ENCODE peak calls at places on chromosomes 2 and 18, in six cellular contexts. One of them, this sample, is unnamed.

GRCh38 chr18:54607213-54607934 is 16.3 kb downstream of the DYNAP start:
- DNase-seq in cardiac fibroblast: peak; percentile 1
- DNase-seq in NCI-H446 treated with DMSO at 0.1 percent for 48 hours: no peak
- DNase-seq in activated CD4-positive, alpha-beta T cell treated with anti-CD3 and anti-CD28 coated beads for 1 hour: no peak
- DNase-seq in progenitor cell of endocrine pancreas: no peak
- DNase-seq in A549: peak; percentile 16
- DNase-seq in this sample: no peak

GRCh38 chr2:240920783-240921231 is 14.7 kb downstream of the CROCC2 start:
- DNase-seq in activated CD4-positive, alpha-beta T cell treated with anti-CD3 and anti-CD28 coated beads for 1 hour: no peak
- DNase-seq in A549: no peak
- DNase-seq in NCI-H446 treated with DMSO at 0.1 percent for 48 hours: no peak
- DNase-seq in progenitor cell of endocrine pancreas: no peak
- DNase-seq in cardiac fibroblast: no peak
- DNase-seq in this sample: no peak

GRCh38 chr2:35428548-35428947 is 927.0 kb upstream of the CRIM1 start:
- DNase-seq in activated CD4-positive, alpha-beta T cell treated with anti-CD3 and anti-CD28 coated beads for 1 hour: no peak
- DNase-seq in NCI-H446 treated with DMSO at 0.1 percent for 48 hours: no peak
- DNase-seq in progenitor cell of endocrine pancreas: no peak
- DNase-seq in A549: peak; percentile 58
- DNase-seq in cardiac fibroblast: peak; percentile 1
- DNase-seq in this sample: peak; percentile 50

GRCh38 chr2:46651363-46652099 is 172.2 kb downstream of the TMEM247 start:
- DNase-seq in cardiac fibroblast: peak; percentile 26
- DNase-seq in progenitor cell of endocrine pancreas: no peak
- DNase-seq in activated CD4-positive, alpha-beta T cell treated with anti-CD3 and anti-CD28 coated beads for 1 hour: no peak
- DNase-seq in NCI-H446 treated with DMSO at 0.1 percent for 48 hours: no peak
- DNase-seq in A549: no peak
- DNase-seq in this sample: no peak

GRCh38 chr2:116917196-116917595 is 897.3 kb upstream of the DDX18 start:
- DNase-seq in A549: no peak
- DNase-seq in progenitor cell of endocrine pancreas: no peak
- DNase-seq in NCI-H446 treated with DMSO at 0.1 percent for 48 hours: peak; percentile 15
- DNase-seq in cardiac fibroblast: no peak
- DNase-seq in activated CD4-positive, alpha-beta T cell treated with anti-CD3 and anti-CD28 coated beads for 1 hour: no peak
- DNase-seq in this sample: no peak

GRCh38 chr18:31176531-31176930 is 13.9 kb upstream of the DSC1 start:
- DNase-seq in progenitor cell of endocrine pancreas: no peak
- DNase-seq in activated CD4-positive, alpha-beta T cell treated with anti-CD3 and anti-CD28 coated beads for 1 hour: no peak
- DNase-seq in NCI-H446 treated with DMSO at 0.1 percent for 48 hours: no peak
- DNase-seq in A549: peak; percentile 4
- DNase-seq in cardiac fibroblast: no peak
- DNase-seq in this sample: no peak

GRCh38 chr2:106269591-106270291 is 75.6 kb upstream of the UXS1 start:
- DNase-seq in activated CD4-positive, alpha-beta T cell treated with anti-CD3 and anti-CD28 coated beads for 1 hour: no peak
- DNase-seq in progenitor cell of endocrine pancreas: no peak
- DNase-seq in A549: peak; percentile 18
- DNase-seq in NCI-H446 treated with DMSO at 0.1 percent for 48 hours: no peak
- DNase-seq in cardiac fibroblast: no peak
- DNase-seq in this sample: peak; percentile 47

GRCh38 chr2:33275689-33276444 is 200.6 kb upstream of the RASGRP3 start:
- DNase-seq in progenitor cell of endocrine pancreas: no peak
- DNase-seq in NCI-H446 treated with DMSO at 0.1 percent for 48 hours: no peak
- DNase-seq in A549: peak; percentile 94
- DNase-seq in activated CD4-positive, alpha-beta T cell treated with anti-CD3 and anti-CD28 coated beads for 1 hour: no peak
- DNase-seq in cardiac fibroblast: peak; percentile 89
- DNase-seq in this sample: no peak

GRCh38 chr2:84694088-84694622 is 177.9 kb downstream of the DNAH6 start:
- DNase-seq in NCI-H446 treated with DMSO at 0.1 percent for 48 hours: no peak
- DNase-seq in activated CD4-positive, alpha-beta T cell treated with anti-CD3 and anti-CD28 coated beads for 1 hour: no peak
- DNase-seq in cardiac fibroblast: no peak
- DNase-seq in A549: no peak
- DNase-seq in progenitor cell of endocrine pancreas: no peak
- DNase-seq in this sample: no peak

GRCh38 chr2:46171441-46171953 is 125.7 kb upstream of the EPAS1 start:
- DNase-seq in NCI-H446 treated with DMSO at 0.1 percent for 48 hours: peak; percentile 31
- DNase-seq in activated CD4-positive, alpha-beta T cell treated with anti-CD3 and anti-CD28 coated beads for 1 hour: no peak
- DNase-seq in cardiac fibroblast: peak; percentile 87
- DNase-seq in progenitor cell of endocrine pancreas: no peak
- DNase-seq in A549: peak; percentile 59
- DNase-seq in this sample: no peak

GRCh38 chr2:158602027-158602426 is 145.3 kb downstream of the PKP4 start:
- DNase-seq in progenitor cell of endocrine pancreas: no peak
- DNase-seq in activated CD4-positive, alpha-beta T cell treated with anti-CD3 and anti-CD28 coated beads for 1 hour: no peak
- DNase-seq in A549: no peak
- DNase-seq in cardiac fibroblast: no peak
- DNase-seq in NCI-H446 treated with DMSO at 0.1 percent for 48 hours: no peak
- DNase-seq in this sample: no peak

GRCh38 chr2:54558188-54558975 is 102.3 kb downstream of the SPTBN1 start:
- DNase-seq in A549: peak; percentile 78
- DNase-seq in cardiac fibroblast: peak; percentile 64
- DNase-seq in activated CD4-positive, alpha-beta T cell treated with anti-CD3 and anti-CD28 coated beads for 1 hour: peak; percentile 53
- DNase-seq in progenitor cell of endocrine pancreas: peak; percentile 58
- DNase-seq in NCI-H446 treated with DMSO at 0.1 percent for 48 hours: no peak
- DNase-seq in this sample: peak; percentile 72

GRCh38 chr2:166406374-166406773 is 30.6 kb upstream of the SCN9A start:
- DNase-seq in A549: no peak
- DNase-seq in progenitor cell of endocrine pancreas: no peak
- DNase-seq in activated CD4-positive, alpha-beta T cell treated with anti-CD3 and anti-CD28 coated beads for 1 hour: no peak
- DNase-seq in cardiac fibroblast: no peak
- DNase-seq in NCI-H446 treated with DMSO at 0.1 percent for 48 hours: no peak
- DNase-seq in this sample: no peak